ENCODE peak calls at places on chromosomes 3 and 15, in five cellular contexts. A is trophoblast cell, M is mesenchymal stem cell, O is H1, G is IMR-90. X is an unnamed sample.

GRCh38 chr3:72903004-72903403 is 15.2 kb downstream of the GXYLT2 start:
- DNase-seq in G (peak; percentile 93), O (no peak), A (peak; percentile 89), M (peak; percentile 84), X (no peak)

GRCh38 chr3:42681361-42682038 is 3.8 kb upstream of the KLHL40 start:
- DNase-seq in O (no peak), M (no peak), A (no peak), G (no peak), X (no peak)

GRCh38 chr15:75455424-75455981 is 4.0 kb upstream of the SIN3A start:
- DNase-seq in G (peak; percentile 65), A (peak; percentile 86), O (no peak), M (peak; percentile 90), X (peak; percentile 80)

GRCh38 chr3:141237701-141238521 is 6.3 kb downstream of the PXYLP1 start:
- DNase-seq in G (no peak), M (no peak), A (peak; percentile 30), O (no peak), X (no peak)

GRCh38 chr15:75723847-75724660 is 11.4 kb upstream of the CSPG4 start:
- DNase-seq in O (no peak), G (peak; percentile 96), A (peak; percentile 93), M (peak; percentile 98), X (no peak)

GRCh38 chr15:80495406-80495942 is 91.3 kb downstream of the ARNT2 start:
- DNase-seq in A (peak; percentile 37), G (no peak), O (no peak), M (no peak), X (no peak)

GRCh38 chr15:90418627-90419026 is 30.6 kb downstream of the IQGAP1 start:
- DNase-seq in G (no peak), O (no peak), A (no peak), M (no peak), X (no peak)

GRCh38 chr3:58742239-58742638 is 75.7 kb upstream of the FAM3D start:
- DNase-seq in G (no peak), O (no peak), M (no peak), A (no peak), X (no peak)

GRCh38 chr3:1272541-1273265 is 179.9 kb downstream of the CNTN6 start:
- DNase-seq in G (no peak), M (no peak), A (no peak), O (no peak), X (no peak)

GRCh38 chr15:52263563-52263962 is 32.0 kb downstream of the MYO5C start:
- DNase-seq in A (no peak), G (no peak), M (no peak), O (no peak), X (no peak)
- H4K91ac ChIP-seq in A (no peak overlapping the region), G (no peak overlapping the region), M (no peak overlapping the region), O (no peak overlapping the region), X (no peak overlapping the region)

DNA sequence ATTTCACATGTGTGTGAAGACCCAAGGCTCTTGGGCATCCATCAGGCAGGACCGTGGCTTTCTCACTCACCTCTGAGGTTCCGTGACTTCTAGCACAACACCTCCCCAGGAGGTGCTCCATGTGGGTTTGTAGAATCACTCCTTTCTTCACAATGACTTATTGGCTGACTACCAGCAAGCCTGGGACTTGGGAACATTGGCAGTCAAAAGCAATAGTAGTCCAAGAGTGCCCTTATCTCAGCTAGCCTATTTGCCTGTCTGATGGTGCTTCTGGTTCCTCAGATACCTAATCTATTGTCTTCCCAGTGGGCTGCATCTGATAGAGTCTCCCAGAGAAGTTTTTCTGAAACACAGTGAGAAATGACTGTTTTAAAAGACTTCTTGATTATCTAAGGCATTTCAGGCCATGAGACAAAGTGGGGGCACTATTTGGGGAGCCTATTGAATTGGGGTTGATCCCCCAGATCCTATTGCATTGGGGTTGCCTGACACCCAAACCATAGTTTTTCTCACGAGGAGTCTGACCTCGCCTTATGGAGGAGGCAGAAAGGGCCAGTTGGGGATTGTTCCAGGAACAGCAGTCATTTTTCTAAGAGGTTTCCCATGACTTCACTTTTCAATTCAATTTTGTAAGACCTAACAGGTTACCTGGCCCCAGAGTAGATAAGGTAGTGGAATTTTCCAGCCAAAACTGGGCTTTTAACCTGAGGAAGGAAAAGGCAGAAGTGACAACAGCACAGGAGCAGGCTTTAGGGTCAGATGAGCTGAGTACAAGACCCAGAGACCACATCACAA is 88.0 kb downstream of the CYP19A1 start:
- DNase-seq in O (no peak), A (no peak), M (no peak), G (no peak), X (no peak)
- H2BK120ac ChIP-seq in O (no peak overlapping the region), A (no peak overlapping the region), M (no peak overlapping the region), G (no peak overlapping the region), X (no peak overlapping the region)

GRCh38 chr3:63779227-63779626 is 39.9 kb upstream of the C3orf49 start:
- DNase-seq in G (no peak), O (no peak), M (no peak), A (no peak), X (no peak)
- H4K91ac ChIP-seq in G (no peak overlapping the region), O (no peak overlapping the region), M (no peak overlapping the region), A (no peak overlapping the region), X (no peak overlapping the region)

DNA sequence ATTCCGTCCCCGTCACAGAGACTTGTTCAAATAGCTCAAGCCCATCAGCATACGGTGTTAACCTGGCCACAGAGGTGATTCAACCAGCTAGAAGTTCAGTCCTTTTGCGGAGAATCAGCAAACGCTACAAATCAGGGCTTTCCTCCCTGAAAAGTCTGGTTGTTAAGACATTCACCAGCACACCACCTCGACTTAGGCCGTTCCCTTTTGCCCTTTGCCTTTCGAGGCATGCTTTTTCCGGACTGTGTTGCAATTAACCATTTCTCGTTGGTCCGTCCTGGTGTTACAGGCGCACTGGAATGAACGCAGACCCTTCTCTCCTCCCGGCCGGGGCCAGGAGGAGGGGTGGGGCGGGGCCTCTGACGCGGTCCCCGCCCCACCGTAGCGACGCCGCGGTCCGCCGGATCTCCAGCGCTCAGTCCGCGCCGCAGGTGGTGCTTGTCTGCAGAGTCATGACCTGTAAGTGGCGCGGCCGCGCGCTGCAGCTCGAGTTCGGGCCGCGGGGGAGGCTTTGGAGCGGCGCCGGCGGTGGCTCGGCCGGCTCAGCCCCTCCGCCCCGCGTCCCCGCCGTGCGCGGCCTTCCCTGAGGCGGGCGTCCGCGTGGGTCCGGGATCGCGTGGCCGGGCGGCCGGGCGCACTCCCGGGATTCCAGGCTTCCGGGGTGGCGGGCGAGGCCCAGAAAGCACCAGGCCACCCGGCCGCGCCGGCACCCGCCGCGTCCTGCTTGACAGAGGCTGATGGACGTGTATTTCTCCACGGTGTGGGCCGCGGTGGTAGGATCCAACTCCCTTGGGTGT is at the start of gene NIT2:
- DNase-seq in M (peak; percentile 87), A (peak; percentile 85), O (peak; percentile 77), G (peak; percentile 72), X (peak; percentile 82)
- H2BK120ac ChIP-seq in M (no peak within 1 kb of the TSS), A (peak within 1 kb of the TSS; percentile 53), O (no peak within 1 kb of the TSS), G (peak within 1 kb of the TSS; percentile 61), X (no peak within 1 kb of the TSS)

GRCh38 chr15:63528138-63528659 is 23.8 kb downstream of the USP3 start:
- DNase-seq in O (no peak), G (no peak), A (peak; percentile 55), M (no peak), X (no peak)
- H4K91ac ChIP-seq in O (no peak overlapping the region), G (no peak overlapping the region), A (no peak overlapping the region), M (no peak overlapping the region), X (no peak overlapping the region)

DNA sequence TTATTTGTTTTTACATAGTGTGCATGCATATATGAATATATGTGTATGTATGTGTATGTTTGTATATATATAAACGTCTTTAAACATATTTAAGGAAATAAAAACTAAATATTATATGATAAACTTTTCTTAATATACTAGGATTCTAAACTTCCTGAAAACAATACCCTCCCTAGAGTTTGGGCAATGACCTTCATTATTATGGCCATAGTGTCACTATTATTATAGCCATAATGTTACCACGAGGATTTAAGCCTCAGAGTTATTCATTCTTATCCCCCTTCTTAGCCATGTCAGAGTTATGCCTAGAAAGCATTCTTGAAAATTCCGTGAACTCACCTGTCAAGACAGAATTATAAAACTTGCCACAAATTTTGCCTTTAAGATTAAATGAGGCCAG is 335.5 kb downstream of the ERC2 start:
- DNase-seq in O (no peak), G (no peak), M (no peak), A (no peak), X (no peak)
- H2BK120ac ChIP-seq in O (no peak overlapping the region), G (no peak overlapping the region), M (no peak overlapping the region), A (peak overlapping the region; percentile 46), X (no peak overlapping the region)

GRCh38 chr15:51069983-51070382 is 24.7 kb downstream of the TNFAIP8L3 start:
- DNase-seq in A (no peak), M (no peak), O (no peak), G (no peak), X (no peak)
- H4K91ac ChIP-seq in A (no peak overlapping the region), M (no peak overlapping the region), O (no peak overlapping the region), G (no peak overlapping the region), X (no peak overlapping the region)

GRCh38 chr3:14846481-14846880 is 27.7 kb downstream of the FGD5 start:
- DNase-seq in M (no peak), A (no peak), O (no peak), G (no peak), X (no peak)
- H2BK120ac ChIP-seq in M (no peak overlapping the region), A (no peak overlapping the region), O (no peak overlapping the region), G (no peak overlapping the region), X (no peak overlapping the region)

GRCh38 chr3:65596511-65597224 is 442.1 kb downstream of the MAGI1 start:
- DNase-seq in G (no peak), M (no peak), O (no peak), A (no peak), X (no peak)

GRCh38 chr3:65597952-65598413 is 440.7 kb downstream of the MAGI1 start:
- DNase-seq in O (peak; percentile 62), A (no peak), M (no peak), G (no peak), X (peak; percentile 58)

GRCh38 chr3:65595222-65595996 is 443.3 kb downstream of the MAGI1 start:
- DNase-seq in A (no peak), O (no peak), M (no peak), G (no peak), X (no peak)

GRCh38 chr3:65595997-65596300 is 442.8 kb downstream of the MAGI1 start:
- DNase-seq in G (no peak), A (no peak), O (no peak), M (no peak), X (no peak)

GRCh38 chr3:65597225-65597951 is 441.3 kb downstream of the MAGI1 start:
- DNase-seq in G (peak; percentile 54), A (no peak), M (no peak), O (peak; percentile 88), X (peak; percentile 96)
- H4K91ac ChIP-seq in G (no peak overlapping the region), A (no peak overlapping the region), M (peak overlapping the region; percentile 48), O (peak overlapping the region; percentile 96), X (peak overlapping the region; percentile 87)

GRCh38 chr15:57322602-57323250 is 53.6 kb upstream of the CGNL1 start:
- DNase-seq in G (no peak), O (no peak), M (no peak), A (no peak), X (no peak)

GRCh38 chr15:57320543-57321220 is 55.6 kb upstream of the CGNL1 start:
- DNase-seq in M (peak; percentile 65), O (no peak), G (peak; percentile 38), A (peak; percentile 38), X (no peak)

GRCh38 chr15:57321485-57321884 is 54.8 kb upstream of the CGNL1 start:
- DNase-seq in A (no peak), G (no peak), O (no peak), M (no peak), X (no peak)

GRCh38 chr15:57323299-57323805 is 53.0 kb upstream of the CGNL1 start:
- DNase-seq in M (no peak), G (no peak), O (no peak), A (no peak), X (no peak)

GRCh38 chr15:57321973-57322601 is 54.2 kb upstream of the CGNL1 start:
- DNase-seq in M (no peak), A (no peak), G (no peak), O (no peak), X (no peak)
- H2BK120ac ChIP-seq in M (no peak overlapping the region), A (no peak overlapping the region), G (no peak overlapping the region), O (no peak overlapping the region), X (no peak overlapping the region)